ENCODE peak calls at places on chromosome 7, in six cellular contexts. P is HCT116, D is neuronal stem cell, N is mesenchymal stem cell, M is H1, W is neural progenitor cell. F is an unnamed sample. For H3K9me3, the result is how much of the 10 kb centered on the place peaks cover.

GRCh38 chr7:2313450-2314208 is 612 bp downstream of the SNX8 start:
- DNase-seq in P (no peak), M (no peak), N (peak), W (no peak), D (no peak), F (no peak)

GRCh38 chr7:117041822-117042221 is 88.5 kb downstream of the ST7 start:
- DNase-seq in N (no peak), P (no peak), M (no peak), D (no peak), W (no peak), F (no peak)

GRCh38 chr7:148461780-148462179 is 128.8 kb upstream of the C7orf33 start:
- DNase-seq in D (no peak), N (no peak), P (no peak), W (no peak), M (no peak), F (no peak)

GRCh38 chr7:381211-382117 is 91.5 kb downstream of the FOXL3 start:
- DNase-seq in P (no peak), D (no peak), N (no peak), W (no peak), M (no peak), F (no peak)

GRCh38 chr7:106778656-106779250 is 86.3 kb upstream of the PIK3CG start:
- DNase-seq in N (no peak), P (no peak), M (no peak), D (no peak), W (no peak), F (no peak)

GRCh38 chr7:17474724-17475344 is 176.4 kb downstream of the AHR start:
- DNase-seq in D (no peak), N (no peak), P (no peak), M (no peak), W (peak), F (no peak)

GRCh38 chr7:51619880-51620279 is 303.3 kb upstream of the COBL start:
- DNase-seq in P (no peak), W (no peak), D (no peak), N (no peak), M (no peak), F (no peak)

GRCh38 chr7:46685051-46685450 is 764.0 kb upstream of the IGFBP3 start:
- DNase-seq in P (no peak), M (no peak), D (no peak), N (no peak), W (no peak), F (no peak)

GRCh38 chr7:37284805-37285211 is 163.9 kb downstream of the ELMO1 start:
- DNase-seq in M (peak), D (peak), W (peak), P (peak), N (peak), F (no peak)

GRCh38 chr7:35982600-35982999 is 170.5 kb upstream of the EEPD1 start:
- DNase-seq in W (no peak), M (no peak), P (no peak), D (no peak), N (no peak), F (no peak)

GRCh38 chr7:100509213-100509612 is 25.5 kb downstream of the NYAP1 start:
- DNase-seq in P (no peak), M (no peak), N (no peak), W (no peak), D (no peak), F (peak)

GRCh38 chr7:90574136-90574819 is 21.8 kb upstream of the CDK14 start:
- DNase-seq in N (peak), D (no peak), M (no peak), P (no peak), W (no peak), F (no peak)

GRCh38 chr7:156751319-156751718 is 110.7 kb downstream of the RNF32 start:
- DNase-seq in D (no peak), W (no peak), P (peak), M (no peak), N (peak), F (no peak)

GRCh38 chr7:101936612-101937231 is 119.3 kb downstream of the CUX1 start:
- DNase-seq in N (peak), W (peak), M (peak), D (no peak), P (no peak), F (no peak)

GRCh38 chr7:38222481-38223096 is 44.5 kb downstream of the STARD3NL start:
- DNase-seq in P (peak), N (peak), M (no peak), D (peak), W (peak), F (peak)

GRCh38 chr7:83547526-83547925 is 101.4 kb downstream of the SEMA3E start:
- DNase-seq in P (peak), D (no peak), M (no peak), N (peak), W (no peak), F (no peak)

GRCh38 chr7:159158888-159159405 is 14.3 kb upstream of the VIPR2 start:
- DNase-seq in W (no peak), D (no peak), P (no peak), M (no peak), N (no peak), F (no peak)

GRCh38 chr7:16719699-16720098 is 33.9 kb upstream of the TSPAN13 start:
- DNase-seq in D (no peak), P (no peak), M (no peak), W (no peak), N (peak), F (no peak)

GRCh38 chr7:22851140-22851539 is 28.5 kb upstream of the TOMM7 start:
- DNase-seq in M (no peak), P (no peak), D (no peak), W (no peak), N (no peak), F (no peak)

GRCh38 chr7:74061840-74062539 is 21.6 kb upstream of the LIMK1 start:
- DNase-seq in M (no peak), P (peak), N (peak), W (no peak), D (no peak), F (no peak)
- H3K4me3 ChIP-seq in M (no peak), P (no peak), N (no peak), W (no peak), D (no peak), F (no peak)

GRCh38 chr7:56449762-56450161 is 333.5 kb upstream of the NUPR2 start:
- DNase-seq in N (no peak), D (no peak), M (no peak), P (no peak), W (no peak), F (no peak)

DNA sequence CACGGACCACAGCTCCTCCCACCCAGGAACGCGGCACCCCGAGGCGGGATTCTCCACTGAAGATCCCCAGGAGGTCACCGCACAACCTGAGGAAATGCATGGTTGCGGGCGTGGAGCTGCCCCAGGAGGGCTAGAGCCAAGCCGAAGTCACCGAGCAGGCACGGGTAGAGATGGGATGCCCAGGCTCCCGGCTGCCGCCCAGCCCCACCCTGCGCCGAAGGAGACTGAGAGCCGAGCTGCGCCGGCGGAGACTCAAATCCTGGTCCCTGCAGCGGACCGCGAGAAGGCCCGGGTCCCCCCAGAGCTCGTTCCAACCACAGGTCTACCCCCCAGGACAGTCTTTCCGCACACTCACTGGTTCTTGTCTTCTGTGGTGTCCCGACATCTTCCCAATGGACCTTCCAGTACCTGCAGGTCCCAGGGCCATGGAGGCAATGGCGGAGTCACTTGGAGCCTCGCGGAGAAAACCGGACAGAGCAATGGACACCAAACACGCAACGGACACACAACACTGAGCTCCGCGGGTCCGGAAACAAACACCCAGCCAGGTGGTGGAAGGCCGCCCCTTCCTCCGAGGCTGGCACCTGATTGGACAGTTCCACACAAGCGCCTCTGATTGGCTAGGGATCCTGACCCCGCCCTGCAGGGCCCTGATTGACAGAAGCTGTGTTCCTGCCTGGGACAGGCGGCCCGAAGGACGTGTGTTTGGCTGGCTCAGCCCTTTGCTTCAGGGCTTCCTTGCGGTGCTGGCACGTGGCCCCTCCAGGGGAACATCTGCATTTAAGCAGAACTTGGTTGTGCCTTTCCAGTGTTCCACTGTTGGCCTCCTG is 331.9 kb upstream of the NUPR2 start:
- DNase-seq in D (no peak), N (no peak), P (no peak), W (no peak), M (no peak), F (no peak)
- H3K9me3 ChIP-seq in D (under half), N (under half), P (under half), W (under half), M (half or more), F (under half)

DNA sequence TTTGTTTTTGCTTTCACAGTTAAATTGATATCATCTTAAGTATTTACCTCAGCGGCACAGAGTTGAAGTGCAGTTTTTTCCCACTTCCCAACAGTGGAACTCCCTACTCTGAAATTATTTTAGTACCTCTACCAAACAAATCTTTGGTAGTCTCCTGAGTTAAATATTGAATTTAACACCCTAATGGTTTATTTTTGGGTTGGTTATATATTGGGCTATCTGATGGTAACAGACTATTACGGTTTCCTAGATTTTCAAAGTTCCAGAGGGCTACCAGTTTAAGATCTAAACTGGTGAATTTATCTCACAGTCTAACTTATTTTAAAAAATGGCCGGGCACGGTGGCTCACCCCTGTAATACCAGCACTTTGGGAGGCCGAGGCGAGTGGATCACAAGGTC is 1.3 kb downstream of the ZNF277 start:
- DNase-seq in P (no peak), M (no peak), D (no peak), N (no peak), W (no peak), F (no peak)
- H3K4me2 ChIP-seq in P (peak), M (peak), D (no peak), N (no peak), W (peak), F (peak)

DNA sequence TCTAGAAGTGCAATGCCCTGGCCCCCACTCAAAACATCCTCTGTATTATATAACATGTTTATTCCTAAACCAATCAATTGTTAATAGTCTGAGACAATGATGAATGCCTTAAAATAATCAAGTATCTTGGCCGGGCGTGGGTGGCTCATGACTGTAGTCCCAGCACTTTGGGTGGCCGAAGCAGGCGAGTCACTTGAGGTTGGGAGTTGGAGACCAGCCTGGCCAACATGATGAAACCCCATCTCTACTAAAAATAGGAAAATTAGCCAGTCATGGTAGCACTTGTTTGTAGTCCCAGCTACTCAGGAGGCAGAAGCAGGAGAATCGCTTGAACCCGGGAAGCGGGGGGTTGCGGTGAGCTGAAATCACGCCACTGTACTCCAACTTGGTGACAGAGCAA is 29.4 kb upstream of the CACNA2D1 start:
- DNase-seq in P (no peak), N (no peak), W (no peak), M (no peak), D (no peak), F (no peak)
- H3K4me3 ChIP-seq in P (no peak), N (no peak), W (no peak), M (no peak), D (no peak), F (no peak)

GRCh38 chr7:8923164-8923806 is 489.9 kb downstream of the NXPH1 start:
- DNase-seq in W (no peak), P (no peak), D (no peak), N (no peak), M (no peak), F (no peak)

GRCh38 chr7:8922726-8923125 is 489.3 kb downstream of the NXPH1 start:
- DNase-seq in P (no peak), M (no peak), N (no peak), W (no peak), D (no peak), F (no peak)
- H3K9me3 ChIP-seq in P (under half), M (under half), N (under half), W (under half), D (under half), F (under half)

GRCh38 chr7:129572205-129572604 is 39.3 kb upstream of the NRF1 start:
- DNase-seq in M (no peak), D (no peak), W (no peak), N (no peak), P (no peak), F (no peak)
- H3K4me2 ChIP-seq in M (no peak), D (no peak), W (no peak), N (no peak), P (no peak), F (no peak)

GRCh38 chr7:29190349-29191045 is 4.1 kb upstream of the CHN2 start:
- DNase-seq in D (no peak), P (no peak), M (no peak), W (no peak), N (no peak), F (no peak)
- H3K4me3 ChIP-seq in D (no peak), P (no peak), M (no peak), W (no peak), N (no peak), F (no peak)

F was measured in keratinocyte.